ENCODE peak calls at places on chromosomes 7 and 10, in seven cellular contexts. D is EH; M is hepatocyte; O is astrocyte of the spinal cord; I is stimulated activated naive CD4-positive, alpha-beta T cell; V is T follicular helper cell; Y is RPMI7951. P is an unnamed sample.

GRCh38 chr10:71187600-71187999 is 24.8 kb upstream of the UNC5B start:
- DNase-seq in D (peak), M (no peak), O (peak), I (no peak), V (no peak), Y (peak), P (peak)

GRCh38 chr10:128360783-128361182 is 234.6 kb upstream of the MKI67 start:
- DNase-seq in D (no peak), M (no peak), O (no peak), I (no peak), V (no peak), Y (no peak), P (no peak)

GRCh38 chr10:71714592-71714991 is 5.0 kb downstream of the C10orf105 start:
- DNase-seq in D (no peak), M (no peak), O (no peak), I (no peak), V (no peak), Y (no peak), P (no peak)

GRCh38 chr7:78063758-78064157 is 265.2 kb downstream of the PHTF2 start:
- DNase-seq in D (no peak), M (no peak), O (no peak), I (no peak), V (no peak), Y (no peak), P (no peak)

GRCh38 chr7:128879939-128880746 is 17.5 kb downstream of the ATP6V1F start:
- DNase-seq in D (peak), M (peak), O (peak), I (no peak), V (no peak), Y (peak), P (peak)

GRCh38 chr10:124703778-124704427 is 40.3 kb downstream of the FAM53B start:
- DNase-seq in D (no peak), M (no peak), O (no peak), I (no peak), V (no peak), Y (no peak), P (peak)

GRCh38 chr7:77877800-77878199 is 79.2 kb downstream of the PHTF2 start:
- DNase-seq in D (peak), M (no peak), O (peak), I (no peak), V (no peak), Y (peak), P (peak)

GRCh38 chr7:96636979-96637378 is 72.7 kb downstream of the SEM1 start:
- DNase-seq in D (peak), M (no peak), O (no peak), I (no peak), V (no peak), Y (peak), P (no peak)

GRCh38 chr10:66695046-66695445 is 230.8 kb upstream of the LRRTM3 start:
- DNase-seq in D (no peak), M (no peak), O (no peak), I (no peak), V (no peak), Y (no peak), P (no peak)

GRCh38 chr7:90824386-90825307 is 228.5 kb downstream of the CDK14 start:
- DNase-seq in D (peak), M (no peak), O (peak), I (no peak), V (no peak), Y (peak), P (peak)

GRCh38 chr10:114779803-114780609 is 41.6 kb upstream of the FHIP2A start:
- DNase-seq in D (peak), M (peak), O (peak), I (no peak), V (no peak), Y (peak), P (peak)

GRCh38 chr10:35446439-35446838 is 110.1 kb downstream of the CCNY start:
- DNase-seq in D (peak), M (no peak), O (no peak), I (no peak), V (no peak), Y (no peak), P (no peak)

GRCh38 chr7:13989138-13989943 is at the start of gene ETV1:
- DNase-seq in D (peak), M (peak), O (peak), I (no peak), V (no peak), Y (peak), P (peak)

GRCh38 chr7:138002096-138002827 is 376 bp upstream of the CREB3L2 start:
- DNase-seq in D (peak), M (peak), O (peak), I (peak), V (peak), Y (peak), P (peak)

GRCh38 chr7:909358-910329 is 33.3 kb downstream of the GET4 start:
- DNase-seq in D (peak), M (peak), O (peak), I (no peak), V (no peak), Y (no peak), P (peak)

GRCh38 chr7:115869225-115869624 is 161.3 kb downstream of the TFEC start:
- DNase-seq in D (no peak), M (no peak), O (no peak), I (no peak), V (no peak), Y (no peak), P (no peak)

GRCh38 chr10:5873515-5873995 is 16.1 kb downstream of the ANKRD16 start:
- DNase-seq in D (peak), M (peak), O (peak), I (peak), V (peak), Y (peak), P (peak)

GRCh38 chr7:137996386-137996851 is 5.5 kb downstream of the CREB3L2 start:
- DNase-seq in D (peak), M (no peak), O (peak), I (no peak), V (no peak), Y (peak), P (peak)

GRCh38 chr7:149398195-149398820 is 62.6 kb downstream of the ZNF777 start:
- DNase-seq in D (no peak), M (no peak), O (no peak), I (no peak), V (no peak), Y (no peak), P (no peak)

GRCh38 chr7:102933763-102934162 is 21.0 kb downstream of the LRRC17 start:
- DNase-seq in D (peak), M (peak), O (peak), I (no peak), V (no peak), Y (peak), P (peak)

GRCh38 chr10:58028597-58029366 is 238.9 kb downstream of the IPMK start:
- DNase-seq in D (peak), M (no peak), O (peak), I (no peak), V (no peak), Y (peak), P (peak)

GRCh38 chr7:128324363-128324680 is 19.4 kb downstream of the RBM28 start:
- DNase-seq in D (no peak), M (no peak), O (no peak), I (no peak), V (no peak), Y (no peak), P (no peak)

GRCh38 chr7:105985250-105985649 is 22.2 kb downstream of the CDHR3 start:
- DNase-seq in D (no peak), M (no peak), O (no peak), I (no peak), V (no peak), Y (no peak), P (no peak)

GRCh38 chr7:2805213-2806003 is 38.7 kb downstream of the GNA12 start:
- DNase-seq in D (no peak), M (peak), O (no peak), I (no peak), V (no peak), Y (no peak), P (no peak)

GRCh38 chr10:78739411-78740053 is 329.2 kb upstream of the ZMIZ1 start:
- DNase-seq in D (no peak), M (no peak), O (no peak), I (no peak), V (no peak), Y (no peak), P (no peak)

GRCh38 chr7:54111850-54112249 is 430.3 kb upstream of the VSTM2A start:
- DNase-seq in D (no peak), M (no peak), O (no peak), I (no peak), V (no peak), Y (peak), P (no peak)

GRCh38 chr10:126021833-126022500 is 125.6 kb downstream of the FANK1 start:
- DNase-seq in D (peak), M (no peak), O (no peak), I (no peak), V (no peak), Y (no peak), P (no peak)

GRCh38 chr7:142811154-142811737 is 40.5 kb downstream of the PRSS2 start:
- DNase-seq in D (peak), M (peak), O (peak), I (peak), V (no peak), Y (peak), P (peak)

GRCh38 chr7:108972009-108972408 is 402.3 kb downstream of the DNAJB9 start:
- DNase-seq in D (no peak), M (no peak), O (peak), I (no peak), V (no peak), Y (no peak), P (no peak)

GRCh38 chr7:2214636-2215035 is 18.1 kb downstream of the MAD1L1 start:
- DNase-seq in D (no peak), M (no peak), O (no peak), I (no peak), V (no peak), Y (no peak), P (no peak)

GRCh38 chr7:134931487-134931886 is 54.8 kb upstream of the AGBL3 start:
- DNase-seq in D (peak), M (no peak), O (peak), I (no peak), V (no peak), Y (peak), P (peak)